ENCODE peak calls at places on chromosomes 7 and 10, in six cellular contexts. L, Z, M, O, X and F are unnamed samples.

GRCh38 chr7:4179616-4180380 is 502.3 kb upstream of the FOXK1 start:
- DNase-seq in L (no peak), Z (no peak), M (no peak), O (no peak), X (no peak), F (no peak)

GRCh38 chr7:50564630-50565558 is at the start of gene DDC:
- DNase-seq in L (peak), Z (no peak), M (no peak), O (no peak), X (no peak), F (no peak)

GRCh38 chr7:45973725-45974532 is 52.9 kb upstream of the IGFBP3 start:
- DNase-seq in L (no peak), Z (peak), M (no peak), O (no peak), X (no peak), F (no peak)

GRCh38 chr10:63010203-63010602 is 122.9 kb upstream of the NRBF2 start:
- DNase-seq in L (no peak), Z (no peak), M (no peak), O (no peak), X (no peak), F (no peak)

GRCh38 chr7:29019896-29020295 is 61.8 kb upstream of the TRIL start:
- DNase-seq in L (no peak), Z (peak), M (no peak), O (no peak), X (no peak), F (no peak)

GRCh38 chr7:126178865-126179264 is 1073.9 kb downstream of the GRM8 start:
- DNase-seq in L (no peak), Z (no peak), M (no peak), O (no peak), X (no peak), F (no peak)

GRCh38 chr10:65911431-65911830 is 1014.4 kb upstream of the LRRTM3 start:
- DNase-seq in L (no peak), Z (no peak), M (no peak), O (no peak), X (no peak), F (no peak)

GRCh38 chr10:113027574-113028392 is 77.7 kb downstream of the TCF7L2 start:
- DNase-seq in L (no peak), Z (no peak), M (no peak), O (no peak), X (no peak), F (no peak)

GRCh38 chr7:149254181-149254858 is 7.7 kb upstream of the ZNF783 start:
- DNase-seq in L (no peak), Z (no peak), M (no peak), O (no peak), X (no peak), F (no peak)

GRCh38 chr10:16943301-16944080 is 126.3 kb upstream of the RSU1 start:
- DNase-seq in L (peak), Z (no peak), M (no peak), O (no peak), X (no peak), F (no peak)

GRCh38 chr10:86944031-86944419 is 13.4 kb downstream of the MMRN2 start:
- DNase-seq in L (no peak), Z (no peak), M (no peak), O (no peak), X (no peak), F (no peak)

GRCh38 chr7:64618785-64619456 is 47.0 kb upstream of the ZNF107 start:
- DNase-seq in L (no peak), Z (peak), M (no peak), O (no peak), X (peak), F (peak)